ENCODE peak calls at places on chromosomes 4 and X, in five cellular contexts. One of them, this sample, is unnamed.

GRCh38 chrX:119756926-119757635 is 1.3 kb upstream of the SOWAHD start:
- DNase-seq in fibroblast of lung: no peak
- DNase-seq in pancreas: no peak
- DNase-seq in IMR-90: no peak
- DNase-seq in psoas muscle: no peak
- DNase-seq in this sample: no peak

GRCh38 chr4:76301068-76301774 is 5.3 kb upstream of the STBD1 start:
- DNase-seq in fibroblast of lung: peak; percentile 83
- DNase-seq in pancreas: no peak
- DNase-seq in IMR-90: peak; percentile 89
- DNase-seq in psoas muscle: peak; percentile 51
- DNase-seq in this sample: peak; percentile 65

GRCh38 chr4:173626277-173626676 is 96.2 kb upstream of the HAND2 start:
- DNase-seq in fibroblast of lung: no peak
- DNase-seq in pancreas: no peak
- DNase-seq in IMR-90: no peak
- DNase-seq in psoas muscle: no peak
- DNase-seq in this sample: no peak

GRCh38 chrX:10622197-10622596 is 1.8 kb upstream of the MID1 start:
- DNase-seq in fibroblast of lung: no peak
- DNase-seq in pancreas: no peak
- DNase-seq in IMR-90: peak; percentile 25
- DNase-seq in psoas muscle: no peak
- DNase-seq in this sample: no peak

GRCh38 chrX:76148011-76148665 is 24.7 kb upstream of the PBDC1 start:
- DNase-seq in fibroblast of lung: peak; percentile 10
- DNase-seq in pancreas: no peak
- DNase-seq in IMR-90: peak; percentile 25
- DNase-seq in psoas muscle: no peak
- DNase-seq in this sample: no peak

GRCh38 chr4:22999419-22999818 is 306.7 kb downstream of the GBA3 start:
- DNase-seq in fibroblast of lung: peak; percentile 24
- DNase-seq in pancreas: no peak
- DNase-seq in IMR-90: no peak
- DNase-seq in psoas muscle: no peak
- DNase-seq in this sample: no peak

GRCh38 chr4:4860803-4861591 is 1.5 kb downstream of the MSX1 start:
- DNase-seq in fibroblast of lung: no peak
- DNase-seq in pancreas: no peak
- DNase-seq in IMR-90: peak; percentile 32
- DNase-seq in psoas muscle: no peak
- DNase-seq in this sample: peak; percentile 31

GRCh38 chr4:16205298-16206164 is 20.7 kb downstream of the TAPT1 start:
- DNase-seq in fibroblast of lung: no peak
- DNase-seq in pancreas: no peak
- DNase-seq in IMR-90: no peak
- DNase-seq in psoas muscle: no peak
- DNase-seq in this sample: no peak

GRCh38 chr4:186486172-186486571 is 69.2 kb downstream of the MTNR1A start:
- DNase-seq in fibroblast of lung: peak; percentile 7
- DNase-seq in pancreas: no peak
- DNase-seq in IMR-90: peak; percentile 4
- DNase-seq in psoas muscle: no peak
- DNase-seq in this sample: no peak

GRCh38 chr4:15400911-15401671 is 26.7 kb upstream of the C1QTNF7 start:
- DNase-seq in fibroblast of lung: peak; percentile 60
- DNase-seq in pancreas: no peak
- DNase-seq in IMR-90: peak; percentile 65
- DNase-seq in psoas muscle: peak; percentile 62
- DNase-seq in this sample: peak; percentile 59

GRCh38 chrX:54964766-54965511 is 29.0 kb downstream of the PFKFB1 start:
- DNase-seq in fibroblast of lung: no peak
- DNase-seq in pancreas: no peak
- DNase-seq in IMR-90: no peak
- DNase-seq in psoas muscle: no peak
- DNase-seq in this sample: no peak

GRCh38 chrX:106999002-106999975 is 723 bp downstream of the MORC4 start:
- DNase-seq in fibroblast of lung: peak; percentile 61
- DNase-seq in pancreas: peak; percentile 65
- DNase-seq in IMR-90: peak; percentile 49
- DNase-seq in psoas muscle: peak; percentile 63
- DNase-seq in this sample: peak; percentile 39

GRCh38 chr4:47913858-47914218 is 545 bp downstream of the NFXL1 start:
- DNase-seq in fibroblast of lung: no peak
- DNase-seq in pancreas: peak; percentile 78
- DNase-seq in IMR-90: no peak
- DNase-seq in psoas muscle: peak; percentile 68
- DNase-seq in this sample: peak; percentile 25

GRCh38 chr4:11748169-11748872 is 319.6 kb upstream of the HS3ST1 start:
- DNase-seq in fibroblast of lung: peak; percentile 94
- DNase-seq in pancreas: no peak
- DNase-seq in IMR-90: peak; percentile 87
- DNase-seq in psoas muscle: no peak
- DNase-seq in this sample: peak; percentile 40

GRCh38 chrX:130111220-130111934 is 1.1 kb upstream of the ELF4 start:
- DNase-seq in fibroblast of lung: no peak
- DNase-seq in pancreas: no peak
- DNase-seq in IMR-90: no peak
- DNase-seq in psoas muscle: no peak
- DNase-seq in this sample: no peak

GRCh38 chrX:39158801-39159657 is 357.8 kb downstream of the MID1IP1 start:
- DNase-seq in fibroblast of lung: peak; percentile 76
- DNase-seq in pancreas: no peak
- DNase-seq in IMR-90: peak; percentile 11
- DNase-seq in psoas muscle: no peak
- DNase-seq in this sample: peak; percentile 25

GRCh38 chr4:159966741-159967140 is 863.9 kb downstream of the RAPGEF2 start:
- DNase-seq in fibroblast of lung: no peak
- DNase-seq in pancreas: no peak
- DNase-seq in IMR-90: no peak
- DNase-seq in psoas muscle: no peak
- DNase-seq in this sample: no peak

GRCh38 chr4:88227734-88228133 is 56.6 kb downstream of the PPM1K start:
- DNase-seq in fibroblast of lung: no peak
- DNase-seq in pancreas: no peak
- DNase-seq in IMR-90: no peak
- DNase-seq in psoas muscle: no peak
- DNase-seq in this sample: no peak

GRCh38 chr4:153901220-153901619 is 112.3 kb upstream of the SFRP2 start:
- DNase-seq in fibroblast of lung: no peak
- DNase-seq in pancreas: no peak
- DNase-seq in IMR-90: no peak
- DNase-seq in psoas muscle: no peak
- DNase-seq in this sample: no peak

GRCh38 chrX:49172280-49172780 is 632 bp downstream of the PLP2 start:
- DNase-seq in fibroblast of lung: peak; percentile 60
- DNase-seq in pancreas: peak; percentile 81
- DNase-seq in IMR-90: peak; percentile 20
- DNase-seq in psoas muscle: peak; percentile 86
- DNase-seq in this sample: peak; percentile 82

GRCh38 chr4:83329521-83330105 is 5.0 kb downstream of the HPSE start:
- DNase-seq in fibroblast of lung: peak; percentile 18
- DNase-seq in pancreas: no peak
- DNase-seq in IMR-90: peak; percentile 5
- DNase-seq in psoas muscle: no peak
- DNase-seq in this sample: no peak

GRCh38 chrX:12379666-12380065 is 241.4 kb downstream of the FRMPD4 start:
- DNase-seq in fibroblast of lung: no peak
- DNase-seq in pancreas: no peak
- DNase-seq in IMR-90: no peak
- DNase-seq in psoas muscle: no peak
- DNase-seq in this sample: no peak

GRCh38 chr4:186723207-186724047 is at the start of gene FAT1:
- DNase-seq in fibroblast of lung: peak; percentile 84
- DNase-seq in pancreas: peak; percentile 89
- DNase-seq in IMR-90: peak; percentile 71
- DNase-seq in psoas muscle: peak; percentile 68
- DNase-seq in this sample: peak; percentile 21

GRCh38 chrX:41332408-41332987 is 1.5 kb upstream of the DDX3X start:
- DNase-seq in fibroblast of lung: peak; percentile 37
- DNase-seq in pancreas: no peak
- DNase-seq in IMR-90: peak; percentile 44
- DNase-seq in psoas muscle: no peak
- DNase-seq in this sample: peak; percentile 39

GRCh38 chr4:119300388-119301131 is 21.4 kb downstream of the FABP2 start:
- DNase-seq in fibroblast of lung: peak; percentile 91
- DNase-seq in pancreas: peak; percentile 98
- DNase-seq in IMR-90: peak; percentile 89
- DNase-seq in psoas muscle: peak; percentile 96
- DNase-seq in this sample: peak; percentile 96

DNA sequence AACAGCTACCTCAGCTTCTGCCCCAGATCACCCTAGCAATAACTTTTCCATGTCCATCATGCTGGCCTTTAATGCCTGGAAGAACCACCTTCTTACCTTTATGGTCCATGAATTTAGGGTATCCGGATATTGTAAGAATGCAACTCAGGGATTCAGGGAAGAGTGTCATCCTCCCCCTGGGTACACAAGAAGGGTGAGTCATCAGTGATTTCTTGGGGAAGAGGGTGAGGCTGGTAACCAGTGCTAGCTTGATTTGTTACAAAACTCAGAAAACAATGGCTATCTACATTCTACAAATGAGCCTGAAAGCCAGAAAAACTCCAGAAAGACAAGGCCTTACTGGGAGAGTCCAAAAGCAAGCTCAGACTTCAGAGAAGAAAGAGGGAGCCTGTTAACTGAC is 10.4 kb upstream of the NALF2 start:
- DNase-seq in fibroblast of lung: no peak
- DNase-seq in pancreas: no peak
- DNase-seq in IMR-90: no peak
- DNase-seq in psoas muscle: no peak
- DNase-seq in this sample: no peak
- H3K4me1 ChIP-seq in fibroblast of lung: no peaks in the 10 kb centered on the region
- H3K4me1 ChIP-seq in pancreas: no peaks in the 10 kb centered on the region
- H3K4me1 ChIP-seq in IMR-90: no peaks in the 10 kb centered on the region
- H3K4me1 ChIP-seq in psoas muscle: no peaks in the 10 kb centered on the region
- H3K4me1 ChIP-seq in this sample: no peaks in the 10 kb centered on the region

GRCh38 chr4:105147226-105148151 is 813 bp downstream of the TET2 start:
- DNase-seq in fibroblast of lung: peak; percentile 69
- DNase-seq in pancreas: peak; percentile 62
- DNase-seq in IMR-90: peak; percentile 44
- DNase-seq in psoas muscle: no peak
- DNase-seq in this sample: peak; percentile 44

GRCh38 chr4:105150511-105150910 is 3.8 kb downstream of the TET2 start:
- DNase-seq in fibroblast of lung: peak; percentile 78
- DNase-seq in pancreas: no peak
- DNase-seq in IMR-90: peak; percentile 28
- DNase-seq in psoas muscle: no peak
- DNase-seq in this sample: no peak

GRCh38 chr4:105145913-105146285 is 777 bp upstream of the TET2 start:
- DNase-seq in fibroblast of lung: no peak
- DNase-seq in pancreas: no peak
- DNase-seq in IMR-90: no peak
- DNase-seq in psoas muscle: no peak
- DNase-seq in this sample: no peak

GRCh38 chr4:105146286-105147219 is at the start of gene TET2:
- DNase-seq in fibroblast of lung: peak; percentile 86
- DNase-seq in pancreas: peak; percentile 87
- DNase-seq in IMR-90: peak; percentile 87
- DNase-seq in psoas muscle: peak; percentile 85
- DNase-seq in this sample: peak; percentile 86

GRCh38 chr4:105149771-105150170 is 3.1 kb downstream of the TET2 start:
- DNase-seq in fibroblast of lung: no peak
- DNase-seq in pancreas: no peak
- DNase-seq in IMR-90: no peak
- DNase-seq in psoas muscle: no peak
- DNase-seq in this sample: no peak
- H3K27ac ChIP-seq in fibroblast of lung: no peak overlapping the region
- H3K27ac ChIP-seq in pancreas: no peak overlapping the region
- H3K27ac ChIP-seq in IMR-90: no peak overlapping the region
- H3K27ac ChIP-seq in psoas muscle: peak overlapping the region; percentile 18
- H3K27ac ChIP-seq in this sample: no peak overlapping the region

GRCh38 chr4:7212921-7213320 is 20.6 kb downstream of the SORCS2 start:
- DNase-seq in fibroblast of lung: no peak
- DNase-seq in pancreas: no peak
- DNase-seq in IMR-90: no peak
- DNase-seq in psoas muscle: no peak
- DNase-seq in this sample: no peak

GRCh38 chr4:7213802-7214201 is 21.5 kb downstream of the SORCS2 start:
- DNase-seq in fibroblast of lung: no peak
- DNase-seq in pancreas: no peak
- DNase-seq in IMR-90: no peak
- DNase-seq in psoas muscle: no peak
- DNase-seq in this sample: no peak

GRCh38 chr4:7217039-7217438 is 24.7 kb downstream of the SORCS2 start:
- DNase-seq in fibroblast of lung: no peak
- DNase-seq in pancreas: no peak
- DNase-seq in IMR-90: no peak
- DNase-seq in psoas muscle: no peak
- DNase-seq in this sample: no peak

GRCh38 chr4:7212101-7212674 is 19.9 kb downstream of the SORCS2 start:
- DNase-seq in fibroblast of lung: no peak
- DNase-seq in pancreas: no peak
- DNase-seq in IMR-90: no peak
- DNase-seq in psoas muscle: no peak
- DNase-seq in this sample: no peak

DNA sequence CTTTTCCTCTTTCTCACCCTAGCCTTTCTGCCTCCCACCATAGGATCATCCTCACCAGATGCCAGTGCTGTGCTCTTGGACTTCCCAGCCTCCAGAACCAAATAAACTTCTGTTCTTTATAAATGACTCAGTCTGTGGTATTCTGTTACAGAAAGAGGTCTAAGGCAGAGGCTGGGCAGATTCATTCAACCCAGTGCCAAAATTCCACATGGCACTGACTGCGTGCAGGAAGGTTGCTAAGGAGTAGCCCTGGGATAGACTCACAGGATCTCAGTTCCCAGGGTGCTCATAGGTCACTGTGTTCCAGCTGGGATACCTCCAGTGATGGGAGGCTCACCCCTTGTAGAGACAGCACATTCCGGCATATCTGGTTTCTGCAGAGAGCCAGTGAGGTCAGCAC is 22.0 kb downstream of the SORCS2 start:
- DNase-seq in fibroblast of lung: no peak
- DNase-seq in pancreas: no peak
- DNase-seq in IMR-90: no peak
- DNase-seq in psoas muscle: no peak
- DNase-seq in this sample: no peak
- H3K4me1 ChIP-seq in fibroblast of lung: peaks cover 4% of the 10 kb centered on the region
- H3K4me1 ChIP-seq in pancreas: no peaks in the 10 kb centered on the region
- H3K4me1 ChIP-seq in IMR-90: peaks cover 18% of the 10 kb centered on the region
- H3K4me1 ChIP-seq in psoas muscle: no peaks in the 10 kb centered on the region
- H3K4me1 ChIP-seq in this sample: no peaks in the 10 kb centered on the region

GRCh38 chr4:139266208-139266582 is 13.8 kb downstream of the MGARP start:
- DNase-seq in fibroblast of lung: no peak
- DNase-seq in pancreas: no peak
- DNase-seq in IMR-90: no peak
- DNase-seq in psoas muscle: no peak
- DNase-seq in this sample: no peak
- H3K27ac ChIP-seq in fibroblast of lung: peak overlapping the region; percentile 16
- H3K27ac ChIP-seq in pancreas: peak overlapping the region; percentile 5
- H3K27ac ChIP-seq in IMR-90: peak overlapping the region; percentile 25
- H3K27ac ChIP-seq in psoas muscle: peak overlapping the region; percentile 75
- H3K27ac ChIP-seq in this sample: peak overlapping the region; percentile 69

This sample was measured in adrenal gland.